ENCODE peak calls at places on chromosomes 3 and 15, in six cellular contexts. L is tibial artery, T is heart left ventricle, W is tibial nerve, J is GM12878, X is prostate gland. B is an unnamed sample.

GRCh38 chr3:42262525-42262924 is 3.5 kb downstream of the CCK start:
- DNase-seq in L (no peak), X (no peak), T (no peak), J (no peak), W (no peak), B (no peak)

GRCh38 chr3:11641316-11641682 is 2.4 kb downstream of the VGLL4 start:
- DNase-seq in W (no peak), X (no peak), T (no peak), J (no peak), L (no peak), B (no peak)

GRCh38 chr3:100269410-100270217 is 8.8 kb downstream of the TBC1D23 start:
- DNase-seq in J (no peak), W (no peak), T (no peak), L (no peak), X (no peak), B (no peak)

GRCh38 chr15:40930430-40931299 is 1.5 kb downstream of the DLL4 start:
- DNase-seq in J (no peak), X (no peak), L (no peak), T (peak; percentile 86), W (no peak), B (peak; percentile 75)

GRCh38 chr15:64574220-64574994 is 114.0 kb downstream of the ZNF609 start:
- DNase-seq in W (no peak), T (no peak), X (no peak), L (no peak), J (no peak), B (no peak)

GRCh38 chr15:63038926-63039673 is 3.4 kb upstream of the TPM1 start:
- DNase-seq in J (no peak), T (no peak), L (no peak), W (no peak), X (no peak), B (no peak)

GRCh38 chr15:44729394-44729913 is 6.9 kb upstream of the TRIM69 start:
- DNase-seq in T (peak; percentile 47), X (peak; percentile 35), J (no peak), W (no peak), L (no peak), B (peak; percentile 62)

GRCh38 chr3:166013073-166013679 is 176.0 kb upstream of the BCHE start:
- DNase-seq in L (no peak), J (no peak), X (no peak), W (no peak), T (no peak), B (peak; percentile 31)

GRCh38 chr3:56119575-56120349 is 348.5 kb downstream of the ERC2 start:
- DNase-seq in L (no peak), W (peak; percentile 47), J (no peak), T (no peak), X (no peak), B (no peak)

GRCh38 chr3:139198929-139199328 is 144.9 kb upstream of the MRPS22 start:
- DNase-seq in L (no peak), W (no peak), X (no peak), J (no peak), T (no peak), B (no peak)

GRCh38 chr3:19898725-19899124 is 35.3 kb downstream of the EFHB start:
- DNase-seq in T (no peak), X (no peak), J (no peak), W (no peak), L (no peak), B (no peak)

GRCh38 chr15:74133071-74133702 is 2.8 kb downstream of the ISLR2 start:
- DNase-seq in L (no peak), J (no peak), W (no peak), X (no peak), T (no peak), B (no peak)

GRCh38 chr15:100770781-100771584 is 108.6 kb upstream of the ALDH1A3 start:
- DNase-seq in X (peak; percentile 31), T (no peak), J (no peak), L (no peak), W (no peak), B (no peak)

GRCh38 chr15:95872366-95872771 is 458.1 kb upstream of the NR2F2 start:
- DNase-seq in J (no peak), W (no peak), T (no peak), L (no peak), X (no peak), B (no peak)

GRCh38 chr3:80785475-80785874 is 976.0 kb downstream of the GBE1 start:
- DNase-seq in T (no peak), W (no peak), J (no peak), X (no peak), L (no peak), B (no peak)

GRCh38 chr3:27677554-27677953 is 44.6 kb downstream of the EOMES start:
- DNase-seq in J (no peak), X (no peak), L (peak; percentile 78), W (peak; percentile 70), T (no peak), B (no peak)

GRCh38 chr15:66772967-66773873 is 71.2 kb downstream of the SMAD6 start:
- DNase-seq in X (peak; percentile 82), W (no peak), J (no peak), L (no peak), T (peak; percentile 65), B (peak; percentile 69)

GRCh38 chr3:141249041-141249440 is 17.4 kb downstream of the PXYLP1 start:
- DNase-seq in X (no peak), L (no peak), J (no peak), T (no peak), W (no peak), B (no peak)

GRCh38 chr3:129881261-129881660 is 12.2 kb downstream of the TMCC1 start:
- DNase-seq in T (no peak), X (no peak), J (no peak), L (no peak), W (no peak), B (no peak)

GRCh38 chr3:65493371-65493882 is 545.3 kb downstream of the MAGI1 start:
- DNase-seq in L (no peak), X (no peak), T (no peak), W (no peak), J (no peak), B (no peak)

GRCh38 chr3:139309046-139309660 is 34.7 kb upstream of the MRPS22 start:
- DNase-seq in L (no peak), J (no peak), X (no peak), W (no peak), T (no peak), B (no peak)

GRCh38 chr3:50572158-50572557 is 2.8 kb downstream of the HEMK1 start:
- DNase-seq in T (peak; percentile 76), W (peak; percentile 79), X (peak; percentile 72), L (peak; percentile 80), J (no peak), B (peak; percentile 87)

GRCh38 chr3:59499954-59500353 is 450.1 kb upstream of the CFAP20DC start:
- DNase-seq in J (no peak), X (no peak), L (no peak), W (no peak), T (no peak), B (no peak)

GRCh38 chr15:38809621-38810020 is 245.0 kb upstream of the RASGRP1 start:
- DNase-seq in T (no peak), X (no peak), J (no peak), W (no peak), L (no peak), B (no peak)

GRCh38 chr15:52351206-52351907 is 55.8 kb upstream of the MYO5C start:
- DNase-seq in L (no peak), W (peak; percentile 64), J (no peak), X (no peak), T (no peak), B (no peak)

GRCh38 chr15:69398541-69398940 is 15.6 kb upstream of the KIF23 start:
- DNase-seq in T (no peak), J (no peak), L (no peak), W (no peak), X (no peak), B (no peak)

GRCh38 chr3:126102011-126102410 is 18.1 kb upstream of the SLC41A3 start:
- DNase-seq in J (no peak), L (no peak), W (no peak), X (no peak), T (no peak), B (no peak)

GRCh38 chr15:101411085-101411484 is 78.4 kb downstream of the PCSK6 start:
- DNase-seq in J (no peak), T (no peak), W (no peak), L (no peak), X (peak; percentile 48), B (no peak)

GRCh38 chr3:123165163-123165562 is 36.6 kb upstream of the SEC22A start:
- DNase-seq in T (no peak), X (no peak), J (no peak), W (no peak), L (no peak), B (no peak)

GRCh38 chr15:81118361-81118760 is 15.7 kb upstream of the CFAP161 start:
- DNase-seq in T (no peak), J (no peak), X (no peak), W (no peak), L (no peak), B (no peak)

GRCh38 chr3:96813820-96814580 is 394 bp upstream of the EPHA6 start:
- DNase-seq in L (peak; percentile 72), X (peak; percentile 46), T (peak; percentile 20), W (peak; percentile 31), J (no peak), B (no peak)

GRCh38 chr15:29090617-29091466 is 178.8 kb downstream of the NSMCE3 start:
- DNase-seq in W (no peak), T (no peak), J (no peak), L (no peak), X (no peak), B (no peak)

GRCh38 chr3:37973250-37974054 is 17.1 kb upstream of the VILL start:
- DNase-seq in T (no peak), L (peak; percentile 40), X (no peak), J (no peak), W (no peak), B (no peak)

GRCh38 chr15:29765898-29766537 is 56.2 kb downstream of the TJP1 start:
- DNase-seq in J (no peak), L (no peak), T (peak; percentile 25), W (peak; percentile 9), X (no peak), B (no peak)

GRCh38 chr3:14889943-14890342 is 57.4 kb upstream of the NR2C2 start:
- DNase-seq in T (no peak), L (no peak), J (no peak), X (no peak), W (no peak), B (no peak)

GRCh38 chr15:98873441-98874218 is 134.0 kb downstream of the PGPEP1L start:
- DNase-seq in L (no peak), J (no peak), X (no peak), T (no peak), W (no peak), B (no peak)
- H3K4me1 ChIP-seq in L (peaks cover 74% of the 10 kb centered on the region), J (peaks cover 5% of the 10 kb centered on the region), X (peaks cover 9% of the 10 kb centered on the region), T (peaks cover 79% of the 10 kb centered on the region), W (peaks cover 58% of the 10 kb centered on the region), B (no peaks in the 10 kb centered on the region)

GRCh38 chr3:68866157-68866556 is 66.2 kb downstream of the TAFA4 start:
- DNase-seq in X (no peak), J (no peak), T (no peak), W (no peak), L (no peak), B (no peak)
- TF ChIP-seq CTCF in X (no peak), J (no peak), T (no peak), W (no peak), L (no peak), B (no peak)

GRCh38 chr15:83846847-83847246 is 192.9 kb downstream of the ADAMTSL3 start:
- DNase-seq in X (no peak), W (no peak), L (no peak), J (no peak), T (no peak), B (no peak)
- H3K4me1 ChIP-seq in X (no peaks in the 10 kb centered on the region), W (peaks cover 59% of the 10 kb centered on the region), L (peaks cover 5% of the 10 kb centered on the region), J (no peaks in the 10 kb centered on the region), T (peaks cover 76% of the 10 kb centered on the region), B (no peaks in the 10 kb centered on the region)

GRCh38 chr3:156728267-156728985 is 54.0 kb downstream of the TIPARP start:
- DNase-seq in X (no peak), T (no peak), L (no peak), J (no peak), W (no peak), B (no peak)
- TF ChIP-seq CTCF in X (no peak), T (no peak), L (no peak), J (no peak), W (no peak), B (no peak)